ENCODE peak calls at places on chromosomes 16 and 17, in ten cellular contexts. O, Y, D, S, N, W, F, C, T and E are unnamed samples.

GRCh38 chr16:75272097-75272548 is 20.7 kb upstream of the BCAR1 start:
- DNase-seq in O (no peak), W (no peak), D (no peak), Y (no peak), F (no peak), T (no peak), N (no peak), C (peak; percentile 48), S (no peak), E (no peak)

GRCh38 chr16:46629331-46629843 is 8.2 kb upstream of the SHCBP1 start:
- DNase-seq in S (peak; percentile 56), W (peak; percentile 37), N (no peak), Y (peak; percentile 81), F (peak; percentile 56), D (no peak), T (no peak), O (peak; percentile 45), C (peak; percentile 76), E (peak; percentile 56)

GRCh38 chr17:16585796-16586195 is 16.8 kb upstream of the ZNF287 start:
- DNase-seq in W (no peak), D (no peak), F (no peak), Y (no peak), N (no peak), O (no peak), C (no peak), S (no peak), T (no peak), E (no peak)

GRCh38 chr16:54331241-54332002 is 44.8 kb upstream of the IRX3 start:
- DNase-seq in F (no peak), W (no peak), C (peak; percentile 58), D (no peak), O (no peak), Y (no peak), N (no peak), S (no peak), T (no peak), E (no peak)

GRCh38 chr16:74778646-74779045 is 4.0 kb upstream of the FA2H start:
- DNase-seq in W (no peak), Y (no peak), C (no peak), O (no peak), N (no peak), F (no peak), S (no peak), T (no peak), D (no peak), E (peak; percentile 56)

GRCh38 chr16:25747160-25747758 is 55.5 kb downstream of the HS3ST4 start:
- DNase-seq in Y (no peak), O (peak; percentile 6), F (no peak), W (no peak), T (no peak), C (peak; percentile 17), N (no peak), D (no peak), S (no peak), E (no peak)

GRCh38 chr16:73054732-73055481 is 7.0 kb upstream of the ZFHX3 start:
- DNase-seq in W (peak; percentile 91), T (no peak), N (no peak), Y (peak; percentile 50), S (no peak), C (peak; percentile 61), F (no peak), D (no peak), O (peak; percentile 66), E (peak; percentile 25)

GRCh38 chr17:18217412-18218015 is 7.9 kb upstream of the LLGL1 start:
- DNase-seq in O (peak; percentile 62), Y (peak; percentile 88), N (peak; percentile 52), T (peak; percentile 14), D (peak; percentile 57), S (no peak), C (peak; percentile 92), W (peak; percentile 36), F (peak; percentile 97), E (peak; percentile 74)

GRCh38 chr16:80009971-80010659 is 409.6 kb upstream of the MAF start:
- DNase-seq in W (no peak), F (no peak), Y (no peak), S (peak; percentile 40), D (no peak), T (no peak), C (no peak), O (no peak), N (no peak), E (no peak)

GRCh38 chr16:15849209-15849981 is 7.4 kb downstream of the MYH11 start:
- DNase-seq in F (no peak), T (no peak), D (no peak), Y (no peak), W (no peak), O (no peak), S (no peak), C (no peak), N (no peak), E (no peak)

GRCh38 chr17:73268582-73269328 is 7.1 kb upstream of the CPSF4L start:
- DNase-seq in W (no peak), D (no peak), C (peak; percentile 46), O (peak; percentile 41), Y (no peak), F (no peak), S (no peak), N (no peak), T (no peak), E (no peak)

GRCh38 chr17:4641297-4642195 is at the start of gene ALOX15:
- DNase-seq in W (peak; percentile 22), F (no peak), C (peak; percentile 79), D (no peak), S (no peak), T (no peak), N (no peak), Y (no peak), O (no peak), E (no peak)

GRCh38 chr17:7590743-7591142 is 849 bp upstream of the SOX15 start:
- DNase-seq in F (no peak), Y (peak; percentile 63), O (no peak), C (peak; percentile 86), N (no peak), W (peak; percentile 64), D (no peak), T (no peak), S (no peak), E (no peak)

GRCh38 chr17:59783221-59784016 is 76.0 kb downstream of the VMP1 start:
- DNase-seq in F (no peak), O (peak; percentile 72), T (no peak), S (no peak), C (no peak), D (no peak), Y (no peak), N (peak; percentile 41), W (peak; percentile 90), E (no peak)

GRCh38 chr17:68526548-68526947 is 14.3 kb downstream of the PRKAR1A start:
- DNase-seq in O (no peak), W (no peak), C (no peak), S (no peak), F (no peak), N (no peak), Y (no peak), D (no peak), T (no peak), E (no peak)

GRCh38 chr17:9982159-9982558 is 77.1 kb upstream of the RCVRN start:
- DNase-seq in T (no peak), D (no peak), W (no peak), N (no peak), Y (no peak), F (no peak), C (peak; percentile 83), S (no peak), O (peak; percentile 43), E (no peak)

GRCh38 chr17:73508057-73508930 is 136.0 kb downstream of the SDK2 start:
- DNase-seq in T (no peak), S (no peak), O (no peak), C (no peak), Y (no peak), W (no peak), D (no peak), N (no peak), F (no peak), E (peak; percentile 98)

GRCh38 chr17:31596382-31597323 is 205.2 kb downstream of the RAB11FIP4 start:
- DNase-seq in N (no peak), D (no peak), Y (peak; percentile 96), C (peak; percentile 73), W (peak; percentile 97), S (peak; percentile 96), O (no peak), F (peak; percentile 91), T (no peak), E (no peak)

GRCh38 chr17:29237476-29238132 is 9.1 kb upstream of the CRYBA1 start:
- DNase-seq in O (no peak), S (peak; percentile 65), W (peak; percentile 85), D (no peak), C (no peak), F (no peak), T (no peak), N (no peak), Y (peak; percentile 56), E (no peak)

GRCh38 chr17:46033392-46033791 is 34.3 kb downstream of the STH start:
- DNase-seq in F (no peak), O (no peak), D (no peak), Y (no peak), N (no peak), C (no peak), T (no peak), W (no peak), S (no peak), E (no peak)

GRCh38 chr17:82668631-82669099 is 20.4 kb upstream of the WDR45B start:
- DNase-seq in F (no peak), C (peak; percentile 94), T (peak; percentile 52), N (no peak), D (peak; percentile 10), O (peak; percentile 86), Y (peak; percentile 80), S (peak; percentile 38), W (peak; percentile 67), E (peak; percentile 5)

GRCh38 chr16:88781140-88782077 is 3.6 kb downstream of the PIEZO1 start:
- DNase-seq in D (peak; percentile 51), N (peak; percentile 71), F (no peak), S (no peak), Y (no peak), W (no peak), T (no peak), O (no peak), C (no peak), E (no peak)

GRCh38 chr17:39672522-39673334 is 4.5 kb downstream of the PNMT start:
- DNase-seq in Y (no peak), O (no peak), T (no peak), N (no peak), D (no peak), S (no peak), F (no peak), W (no peak), C (no peak), E (no peak)

GRCh38 chr16:10988879-10989278 is 44.5 kb downstream of the CLEC16A start:
- DNase-seq in O (no peak), F (no peak), T (no peak), Y (no peak), C (no peak), D (no peak), S (no peak), N (no peak), W (peak; percentile 9), E (no peak)

GRCh38 chr16:66405057-66405783 is 21.9 kb upstream of the BEAN1 start:
- DNase-seq in S (no peak), C (no peak), O (no peak), F (no peak), Y (no peak), N (no peak), D (no peak), T (no peak), W (no peak), E (no peak)